ENCODE peak calls at places on chromosome 14, in seven cellular contexts. Z, M, I, D, L, G and B are unnamed samples.

GRCh38 chr14:42715316-42715715 is 1108.6 kb downstream of the LRFN5 start:
- DNase-seq in G (no peak), D (no peak), I (no peak), Z (no peak), M (no peak), L (no peak), B (no peak)

GRCh38 chr14:85534914-85535313 is 5.0 kb downstream of the FLRT2 start:
- DNase-seq in I (no peak), D (peak; percentile 47), Z (no peak), G (no peak), L (no peak), M (no peak), B (no peak)

GRCh38 chr14:23831591-23831990 is 122.0 kb upstream of the DHRS4 start:
- DNase-seq in M (no peak), I (no peak), Z (no peak), G (no peak), L (no peak), D (no peak), B (no peak)

GRCh38 chr14:102932484-102933248 is 10.2 kb downstream of the AMN start:
- DNase-seq in L (no peak), D (no peak), Z (no peak), I (no peak), M (no peak), G (no peak), B (no peak)

GRCh38 chr14:106174206-106174605 is 647.8 kb downstream of the TMEM121 start:
- DNase-seq in D (no peak), G (no peak), M (no peak), Z (no peak), I (no peak), L (no peak), B (no peak)

GRCh38 chr14:96086032-96086431 is 46.9 kb downstream of the C14orf132 start:
- DNase-seq in I (no peak), L (no peak), G (no peak), D (no peak), Z (no peak), M (no peak), B (no peak)

GRCh38 chr14:53108292-53108937 is 44.7 kb downstream of the DDHD1 start:
- DNase-seq in D (no peak), G (no peak), M (no peak), Z (no peak), L (no peak), I (no peak), B (no peak)

GRCh38 chr14:104293231-104293841 is 154.9 kb downstream of the KIF26A start:
- DNase-seq in M (no peak), Z (no peak), L (no peak), I (no peak), D (no peak), G (no peak), B (no peak)

GRCh38 chr14:76456200-76456599 is 80.3 kb downstream of the ESRRB start:
- DNase-seq in I (peak; percentile 53), M (peak; percentile 7), D (peak; percentile 45), L (peak; percentile 18), Z (no peak), G (peak; percentile 62), B (peak; percentile 28)

GRCh38 chr14:63647696-63648410 is 6.2 kb upstream of the WDR89 start:
- DNase-seq in G (no peak), D (no peak), Z (no peak), M (no peak), I (no peak), L (no peak), B (no peak)

GRCh38 chr14:102590667-102591099 is 1.8 kb upstream of the RCOR1 start:
- DNase-seq in I (peak; percentile 38), G (peak; percentile 53), M (no peak), L (peak; percentile 84), D (peak; percentile 33), Z (no peak), B (peak; percentile 54)

GRCh38 chr14:60254176-60254575 is 5.2 kb downstream of the PPM1A start:
- DNase-seq in G (no peak), Z (no peak), M (no peak), I (no peak), D (no peak), L (peak; percentile 18), B (no peak)

GRCh38 chr14:43803076-43803689 is 703.9 kb downstream of the FSCB start:
- DNase-seq in G (no peak), L (no peak), D (no peak), M (no peak), I (no peak), Z (no peak), B (no peak)

GRCh38 chr14:73759183-73759713 is 45.1 kb upstream of the PNMA1 start:
- DNase-seq in M (no peak), D (peak; percentile 49), Z (no peak), I (peak; percentile 69), G (peak; percentile 83), L (no peak), B (no peak)

GRCh38 chr14:37584211-37585100 is 10.6 kb downstream of the FOXA1 start:
- DNase-seq in L (no peak), D (no peak), Z (no peak), M (no peak), I (no peak), G (no peak), B (no peak)

GRCh38 chr14:100909439-100909838 is 5.9 kb upstream of the RTL1 start:
- DNase-seq in Z (no peak), M (no peak), L (no peak), D (no peak), I (no peak), G (no peak), B (no peak)

GRCh38 chr14:20706657-20707355 is 18.2 kb downstream of the ANG start:
- DNase-seq in G (no peak), M (no peak), I (no peak), Z (no peak), D (peak; percentile 88), L (no peak), B (no peak)

GRCh38 chr14:79543966-79544365 is 667.3 kb downstream of the DIO2 start:
- DNase-seq in G (peak; percentile 1), I (peak; percentile 6), L (no peak), Z (peak; percentile 38), M (no peak), D (peak; percentile 10), B (no peak)

GRCh38 chr14:66120402-66120801 is 365.8 kb upstream of the CCDC196 start:
- DNase-seq in I (no peak), L (no peak), M (no peak), D (no peak), Z (no peak), G (no peak), B (no peak)

GRCh38 chr14:93619176-93619793 is 169.0 kb downstream of the PRIMA1 start:
- DNase-seq in G (peak; percentile 47), M (peak; percentile 5), Z (no peak), L (peak; percentile 47), I (peak; percentile 16), D (peak; percentile 43), B (peak; percentile 48)

GRCh38 chr14:105140581-105140980 is 28.0 kb downstream of the JAG2 start:
- DNase-seq in I (no peak), D (no peak), M (no peak), G (no peak), L (no peak), Z (no peak), B (no peak)

GRCh38 chr14:33954016-33954598 is 3.2 kb upstream of the EGLN3 start:
- DNase-seq in L (no peak), D (no peak), Z (no peak), M (no peak), G (peak; percentile 67), I (no peak), B (no peak)

GRCh38 chr14:31449971-31450610 is 7.2 kb downstream of the DTD2 start:
- DNase-seq in I (peak; percentile 12), M (no peak), Z (no peak), G (peak; percentile 65), L (peak; percentile 68), D (peak; percentile 66), B (peak; percentile 7)

GRCh38 chr14:40199101-40199500 is 766.9 kb upstream of the FBXO33 start:
- DNase-seq in G (no peak), D (no peak), Z (no peak), L (no peak), M (no peak), I (no peak), B (no peak)

GRCh38 chr14:91402278-91403068 is 15.1 kb downstream of the CCDC88C start:
- DNase-seq in I (peak; percentile 59), M (no peak), G (no peak), D (peak; percentile 94), Z (no peak), L (no peak), B (no peak)

GRCh38 chr14:86935241-86935640 is 1057.7 kb downstream of the GALC start:
- DNase-seq in G (no peak), I (no peak), M (no peak), D (no peak), L (no peak), Z (no peak), B (no peak)

GRCh38 chr14:103209054-103209453 is 85.8 kb downstream of the TNFAIP2 start:
- DNase-seq in M (no peak), G (peak; percentile 46), Z (no peak), D (no peak), I (peak; percentile 35), L (no peak), B (no peak)

GRCh38 chr14:92942576-92942975 is 19.6 kb downstream of the CHGA start:
- DNase-seq in D (no peak), G (no peak), Z (no peak), I (no peak), M (no peak), L (no peak), B (no peak)

GRCh38 chr14:44895716-44896115 is 66.0 kb downstream of the KLHL28 start:
- DNase-seq in I (no peak), G (no peak), D (no peak), Z (no peak), M (no peak), L (no peak), B (no peak)

GRCh38 chr14:54692261-54692861 is 125.4 kb downstream of the SAMD4A start:
- DNase-seq in G (no peak), M (no peak), Z (no peak), I (no peak), L (no peak), D (no peak), B (no peak)
- H3K9ac ChIP-seq in G (no peak overlapping the region), M (no peak overlapping the region), Z (no peak overlapping the region), I (no peak overlapping the region), L (no peak overlapping the region), D (no peak overlapping the region), B (no peak overlapping the region)

GRCh38 chr14:69247691-69248440 is 12.1 kb upstream of the GALNT16 start:
- DNase-seq in I (no peak), L (no peak), D (no peak), G (no peak), Z (no peak), M (no peak), B (no peak)
- TF ChIP-seq POLR2AphosphoS5 in I (no peak), L (no peak), D (no peak), G (no peak), Z (no peak), M (no peak), B (no peak)

GRCh38 chr14:99521176-99522024 is 40.2 kb downstream of the CCNK start:
- DNase-seq in M (no peak), Z (no peak), L (no peak), G (no peak), I (no peak), D (no peak), B (no peak)
- H3K9ac ChIP-seq in M (no peak overlapping the region), Z (no peak overlapping the region), L (no peak overlapping the region), G (no peak overlapping the region), I (no peak overlapping the region), D (no peak overlapping the region), B (no peak overlapping the region)

DNA sequence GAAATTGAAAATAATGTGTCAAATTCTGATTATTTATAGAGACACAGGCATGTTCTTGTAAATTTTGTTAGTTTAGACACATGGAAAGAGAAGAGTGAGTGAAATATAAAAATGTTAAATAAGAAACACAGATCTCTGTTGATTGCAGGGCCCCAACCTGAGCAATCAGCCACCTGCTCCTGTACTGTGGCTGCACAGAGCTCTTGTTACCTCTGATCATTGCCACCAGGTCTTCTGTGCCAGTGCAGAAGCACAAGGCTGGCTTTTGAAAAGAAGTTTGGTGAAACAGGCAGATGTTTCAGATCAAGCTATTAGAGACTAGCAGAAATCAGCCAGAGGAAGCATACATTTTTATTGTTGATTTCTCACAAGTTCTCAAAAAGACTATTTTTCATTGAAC is 434.1 kb upstream of the OR4E1 start:
- DNase-seq in M (no peak), Z (no peak), G (no peak), I (no peak), L (no peak), D (no peak), B (no peak)
- TF ChIP-seq POLR2AphosphoS5 in M (no peak), Z (no peak), G (no peak), I (no peak), L (no peak), D (no peak), B (no peak)